ENCODE peak calls at places on chromosomes 1 and 21, in six cellular contexts. Q is transverse colon, J is HCT116, F is sigmoid colon, E is endothelial cell of umbilical vein, P is stomach. R is an unnamed sample.
A peak's percentile ranks its signal among the peaks of the same experiment; 100 is the strongest.

GRCh38 chr1:29471487-29472313 is 235.4 kb downstream of the PTPRU start:
- DNase-seq in Q (no peak), J (no peak), F (peak; percentile 39), E (no peak), P (peak; percentile 19), R (no peak)

GRCh38 chr1:227793948-227794812 is 21.3 kb upstream of the PRSS38 start:
- DNase-seq in Q (no peak), J (no peak), F (peak; percentile 86), E (no peak), P (no peak), R (no peak)

GRCh38 chr1:201656670-201657032 is 117.7 kb downstream of the NAV1 start:
- DNase-seq in Q (peak; percentile 50), J (no peak), F (no peak), E (no peak), P (no peak), R (no peak)

GRCh38 chr1:62321438-62321837 is 2.2 kb upstream of the KANK4 start:
- DNase-seq in Q (no peak), J (peak; percentile 39), F (no peak), E (no peak), P (no peak), R (no peak)

GRCh38 chr21:34029724-34030528 is 43.5 kb upstream of the MRPS6 start:
- DNase-seq in Q (peak; percentile 36), J (peak; percentile 84), F (no peak), E (peak; percentile 85), P (peak; percentile 33), R (peak; percentile 33)

GRCh38 chr1:27883536-27884181 is 11.3 kb downstream of the THEMIS2 start:
- DNase-seq in Q (no peak), J (no peak), F (peak; percentile 54), E (no peak), P (no peak), R (peak; percentile 42)

GRCh38 chr21:34690041-34690792 is 21.4 kb downstream of the CLIC6 start:
- DNase-seq in Q (peak; percentile 47), J (peak; percentile 66), F (no peak), E (no peak), P (peak; percentile 52), R (peak; percentile 69)

GRCh38 chr1:109466440-109467300 is at the start of gene SYPL2:
- DNase-seq in Q (peak; percentile 51), J (no peak), F (peak; percentile 86), E (no peak), P (peak; percentile 50), R (no peak)

GRCh38 chr1:43307458-43308158 is 6.8 kb downstream of the TIE1 start:
- DNase-seq in Q (no peak), J (no peak), F (peak; percentile 48), E (no peak), P (no peak), R (no peak)

GRCh38 chr1:51673279-51673678 is 56.4 kb downstream of the OSBPL9 start:
- DNase-seq in Q (no peak), J (no peak), F (no peak), E (peak; percentile 12), P (no peak), R (no peak)

GRCh38 chr1:226498690-226499008 is 49.9 kb upstream of the STUM start:
- DNase-seq in Q (no peak), J (no peak), F (no peak), E (no peak), P (peak; percentile 8), R (no peak)

GRCh38 chr1:101379939-101380338 is 143.1 kb downstream of the S1PR1 start:
- DNase-seq in Q (no peak), J (no peak), F (no peak), E (no peak), P (no peak), R (no peak)

GRCh38 chr21:39387461-39388037 is 38.7 kb upstream of the HMGN1 start:
- DNase-seq in Q (peak; percentile 92), J (peak; percentile 60), F (peak; percentile 95), E (peak; percentile 88), P (peak; percentile 92), R (peak; percentile 78)

GRCh38 chr1:5990913-5991783 is 1.1 kb downstream of the NPHP4 start:
- DNase-seq in Q (peak; percentile 43), J (no peak), F (no peak), E (peak; percentile 33), P (peak; percentile 35), R (no peak)

GRCh38 chr1:110783292-110783918 is 89.5 kb upstream of the CD53 start:
- DNase-seq in Q (peak; percentile 27), J (peak; percentile 48), F (no peak), E (peak; percentile 47), P (peak; percentile 46), R (no peak)

GRCh38 chr1:119605686-119606085 is 42.4 kb downstream of the ZNF697 start:
- DNase-seq in Q (no peak), J (no peak), F (no peak), E (no peak), P (no peak), R (no peak)

GRCh38 chr1:17010601-17011438 is 908 bp downstream of the ATP13A2 start:
- DNase-seq in Q (peak; percentile 66), J (no peak), F (no peak), E (peak; percentile 58), P (peak; percentile 63), R (peak; percentile 69)

GRCh38 chr1:10841059-10841458 is 44.6 kb upstream of the CASZ1 start:
- DNase-seq in Q (no peak), J (no peak), F (no peak), E (no peak), P (no peak), R (no peak)

GRCh38 chr1:221240652-221241051 is 361.4 kb downstream of the HLX start:
- DNase-seq in Q (no peak), J (no peak), F (no peak), E (no peak), P (no peak), R (no peak)

GRCh38 chr1:15345711-15346355 is 63.9 kb upstream of the EFHD2 start:
- DNase-seq in Q (peak; percentile 67), J (no peak), F (peak; percentile 77), E (no peak), P (peak; percentile 72), R (no peak)

GRCh38 chr21:43347864-43348766 is 78.8 kb downstream of the SIK1 start:
- DNase-seq in Q (no peak), J (no peak), F (no peak), E (no peak), P (no peak), R (no peak)

GRCh38 chr1:53541761-53542550 is 82.8 kb downstream of the DMRTB1 start:
- DNase-seq in Q (peak; percentile 18), J (peak; percentile 13), F (peak; percentile 80), E (no peak), P (no peak), R (no peak)

GRCh38 chr1:63920154-63921117 is 146.6 kb downstream of the ROR1 start:
- DNase-seq in Q (no peak), J (no peak), F (no peak), E (peak; percentile 35), P (no peak), R (no peak)

GRCh38 chr1:183925947-183926346 is 111.6 kb downstream of the COLGALT2 start:
- DNase-seq in Q (no peak), J (no peak), F (no peak), E (no peak), P (no peak), R (no peak)

GRCh38 chr1:21018673-21019072 is 158.0 kb downstream of the EIF4G3 start:
- DNase-seq in Q (no peak), J (no peak), F (no peak), E (no peak), P (no peak), R (no peak)

GRCh38 chr1:186715887-186716809 is 35.9 kb upstream of the PTGS2 start:
- DNase-seq in Q (no peak), J (no peak), F (no peak), E (no peak), P (no peak), R (no peak)

GRCh38 chr1:86155061-86155806 is 1.3 kb downstream of the COL24A1 start:
- DNase-seq in Q (no peak), J (no peak), F (peak; percentile 67), E (no peak), P (no peak), R (no peak)

GRCh38 chr1:31515936-31516335 is 60.4 kb upstream of the TINAGL1 start:
- DNase-seq in Q (no peak), J (no peak), F (no peak), E (no peak), P (no peak), R (no peak)
- H3K27me3 ChIP-seq in Q (no peaks in the 10 kb centered on the region), J (no peaks in the 10 kb centered on the region), F (no peaks in the 10 kb centered on the region), E (no peaks in the 10 kb centered on the region), P (no peaks in the 10 kb centered on the region), R (no peaks in the 10 kb centered on the region)

DNA sequence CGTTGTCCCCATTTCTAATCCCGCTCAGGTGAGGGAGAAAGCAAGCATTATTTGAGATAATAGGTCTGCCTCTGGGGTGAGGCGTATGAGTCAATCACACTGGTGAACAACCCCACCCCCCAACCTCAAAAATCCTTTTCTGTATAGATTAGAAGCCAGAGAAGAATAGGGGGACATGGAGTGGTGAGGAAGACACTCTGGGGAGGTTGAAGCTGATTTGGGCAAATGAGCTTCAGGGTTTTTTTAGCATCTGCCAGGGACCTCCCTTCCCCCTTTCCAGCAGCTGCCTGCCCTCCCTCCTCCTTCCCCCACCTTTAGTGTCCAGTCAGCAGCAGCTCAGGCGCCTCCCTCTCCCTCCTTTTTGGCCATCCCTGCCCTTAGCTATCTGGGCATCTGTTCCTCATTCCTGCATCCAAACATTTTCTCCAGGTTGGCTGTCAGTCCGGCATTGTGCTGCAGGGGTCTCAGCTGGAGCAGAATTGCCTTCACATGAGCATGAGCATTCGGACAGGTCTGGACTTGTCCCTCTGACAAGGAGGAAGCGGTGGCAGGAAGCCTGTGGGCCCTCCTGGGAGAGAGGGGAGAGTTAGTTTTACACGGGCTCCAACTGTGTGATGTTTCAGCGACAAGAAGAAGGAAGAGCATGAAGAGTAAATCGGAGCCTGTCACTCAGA is 30.8 kb upstream of the PTGFRN start:
- DNase-seq in Q (no peak), J (peak; percentile 18), F (peak; percentile 68), E (peak; percentile 72), P (no peak), R (peak; percentile 86)
- TF ChIP-seq POLR2AphosphoS5 in Q (no peak), J (no peak), F (no peak), E (no peak), P (no peak), R (peak; percentile 35)

DNA sequence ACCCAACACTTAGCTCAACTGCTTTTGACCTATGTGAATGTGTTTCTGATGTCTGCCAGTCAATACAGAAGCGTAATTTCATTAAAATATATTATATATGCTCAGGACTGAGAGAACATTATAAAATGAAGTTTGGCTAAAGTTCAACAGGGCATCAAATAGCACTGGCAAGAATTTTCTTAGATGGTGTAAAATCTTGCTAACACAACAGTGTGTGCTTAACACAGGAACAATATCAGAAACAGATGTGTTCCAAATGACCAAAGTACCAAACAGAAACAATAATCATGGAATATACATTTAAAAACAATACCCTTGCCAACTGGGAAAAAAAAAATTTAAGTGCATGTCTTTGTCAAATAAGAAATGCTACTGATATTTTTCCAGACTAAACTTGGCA is 10.4 kb upstream of the LHX8 start:
- DNase-seq in Q (no peak), J (no peak), F (no peak), E (no peak), P (no peak), R (no peak)
- H3K27me3 ChIP-seq in Q (peaks cover 62% of the 10 kb centered on the region), J (peaks cover 16% of the 10 kb centered on the region), F (peaks cover 48% of the 10 kb centered on the region), E (peaks cover 64% of the 10 kb centered on the region), P (peaks cover 38% of the 10 kb centered on the region), R (no peaks in the 10 kb centered on the region)

DNA sequence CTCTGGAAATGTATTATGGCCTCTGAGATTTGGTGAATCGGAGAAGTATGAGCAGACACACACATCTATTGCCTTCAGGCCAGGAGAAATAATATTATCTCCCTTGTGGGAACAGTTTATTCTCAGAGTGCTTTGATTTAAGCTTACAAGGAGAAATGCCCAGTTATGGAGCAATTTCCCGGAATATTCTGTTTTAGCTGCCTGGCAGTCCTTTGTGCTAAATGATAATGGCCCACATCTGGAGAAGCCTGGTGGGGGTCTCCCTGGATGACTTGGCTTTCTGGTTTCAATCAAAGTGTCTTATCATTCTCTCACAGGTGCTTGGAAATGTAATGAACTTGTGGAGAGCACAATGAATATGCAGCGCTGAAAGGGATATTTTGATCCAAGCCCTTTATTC is 389.6 kb upstream of the USP24 start:
- DNase-seq in Q (no peak), J (no peak), F (no peak), E (no peak), P (no peak), R (no peak)
- TF ChIP-seq POLR2AphosphoS5 in Q (no peak), J (no peak), F (peak; percentile 15), E (no peak), P (no peak), R (peak; percentile 36)